ENCODE peak calls at places on chromosomes 16 and 17, in eight cellular contexts. B is tibial nerve; E is RWPE1; U is fibroblast of mammary gland; Y is stimulated activated CD4-positive, alpha-beta T cell treated with anti-CD3 and anti-CD28 coated beads, Interleukin-2, amount 100 ng/mL, for 48 hours; X is glutamatergic neuron; G is A549; F is uterus. L is an unnamed sample.

GRCh38 chr16:10617662-10618420 is 37.4 kb upstream of the EMP2 start:
- DNase-seq in U (peak), G (no peak), B (no peak), Y (no peak), E (peak), X (no peak), F (no peak), L (no peak)

GRCh38 chr17:66711936-66712335 is 123.0 kb upstream of the CACNG5 start:
- DNase-seq in X (no peak), U (no peak), Y (no peak), E (peak), B (peak), G (no peak), F (no peak), L (no peak)

GRCh38 chr16:71780521-71781089 is 28.0 kb downstream of the AP1G1 start:
- DNase-seq in G (no peak), F (no peak), X (no peak), Y (no peak), E (no peak), U (no peak), B (no peak), L (no peak)

GRCh38 chr17:9470171-9470570 is 105.4 kb downstream of the STX8 start:
- DNase-seq in G (no peak), E (no peak), B (no peak), U (no peak), X (no peak), F (no peak), Y (no peak), L (no peak)

GRCh38 chr17:5049314-5049819 is 14.1 kb upstream of the SLC52A1 start:
- DNase-seq in U (no peak), E (no peak), Y (no peak), G (no peak), X (no peak), F (no peak), B (no peak), L (no peak)

GRCh38 chr17:16472539-16472938 is 19.5 kb downstream of the LRRC75A start:
- DNase-seq in F (no peak), Y (no peak), G (no peak), U (no peak), B (no peak), X (no peak), E (no peak), L (no peak)

GRCh38 chr17:44628234-44629188 is 27.8 kb upstream of the MEIOC start:
- DNase-seq in Y (no peak), X (peak), G (no peak), U (no peak), B (peak), E (no peak), F (peak), L (peak)

GRCh38 chr17:66405836-66406679 is 103.6 kb downstream of the PRKCA start:
- DNase-seq in E (no peak), B (no peak), X (no peak), Y (no peak), G (no peak), U (peak), F (no peak), L (no peak)

GRCh38 chr16:11250091-11250785 is 5.8 kb downstream of the SOCS1 start:
- DNase-seq in F (no peak), X (no peak), G (no peak), U (no peak), Y (no peak), B (no peak), E (no peak), L (no peak)

GRCh38 chr16:56620311-56620897 is 5.2 kb upstream of the MT1E start:
- DNase-seq in B (no peak), E (no peak), X (no peak), Y (no peak), G (no peak), F (no peak), U (no peak), L (no peak)

GRCh38 chr17:61209524-61209923 is 190.1 kb upstream of the TBX2 start:
- DNase-seq in U (no peak), B (peak), G (no peak), E (no peak), X (no peak), Y (no peak), F (no peak), L (no peak)

L was measured in posterior cingulate gyrus.